ENCODE peak calls at places on chromosomes 6 and 20, in four cellular contexts. T is MM.1S, N is lung, O is neural progenitor cell. I is an unnamed sample.
A peak's percentile ranks its signal among the peaks of the same experiment; 100 is the strongest.

GRCh38 chr6:96499781-96500180 is 21.8 kb upstream of the UFL1 start:
- DNase-seq in T (peak; percentile 9), N (no peak), O (no peak), I (peak; percentile 87)

GRCh38 chr20:32190608-32191415 is 16.7 kb downstream of the PLAGL2 start:
- DNase-seq in T (no peak), N (no peak), O (peak; percentile 44), I (no peak)

GRCh38 chr20:37943501-37944455 is 40.9 kb downstream of the VSTM2L start:
- DNase-seq in N (no peak), T (no peak), O (no peak), I (no peak)

GRCh38 chr6:28885149-28885738 is 38.5 kb downstream of the TRIM27 start:
- DNase-seq in O (no peak), N (no peak), T (no peak), I (no peak)

GRCh38 chr6:84258866-84259265 is 31.4 kb upstream of the CEP162 start:
- DNase-seq in T (no peak), N (no peak), O (no peak), I (no peak)

GRCh38 chr6:136347847-136348246 is 58.2 kb upstream of the BCLAF1 start:
- DNase-seq in N (peak; percentile 51), T (no peak), O (no peak), I (no peak)

GRCh38 chr20:17938889-17939619 is 29.5 kb downstream of the SNX5 start:
- DNase-seq in O (peak; percentile 92), N (peak; percentile 60), T (peak; percentile 56), I (peak; percentile 17)

GRCh38 chr20:61749406-61750075 is 316.1 kb downstream of the TAF4 start:
- DNase-seq in T (no peak), O (no peak), N (no peak), I (no peak)

GRCh38 chr20:2507875-2508630 is 662 bp downstream of the ZNF343 start:
- DNase-seq in T (no peak), N (no peak), O (no peak), I (no peak)

GRCh38 chr20:31712112-31712553 is 10.5 kb downstream of the BCL2L1 start:
- DNase-seq in T (peak; percentile 59), O (peak; percentile 72), N (no peak), I (no peak)

GRCh38 chr20:3707508-3707899 is 4.9 kb downstream of the SIGLEC1 start:
- DNase-seq in O (no peak), T (no peak), N (no peak), I (no peak)

GRCh38 chr6:56349196-56349595 is 101.8 kb upstream of the COL21A1 start:
- DNase-seq in N (no peak), T (peak; percentile 56), O (no peak), I (no peak)

GRCh38 chr6:124119591-124119990 is 315.9 kb downstream of the NKAIN2 start:
- DNase-seq in N (no peak), O (peak; percentile 73), T (no peak), I (no peak)

GRCh38 chr6:160919713-160920112 is 71.9 kb upstream of the MAP3K4 start:
- DNase-seq in N (no peak), O (no peak), T (no peak), I (no peak)

GRCh38 chr20:14142171-14142570 is 146.9 kb downstream of the MACROD2 start:
- DNase-seq in T (peak; percentile 47), N (peak; percentile 32), O (peak; percentile 85), I (no peak)

GRCh38 chr20:53833333-53834043 is 236.9 kb downstream of the BCAS1 start:
- DNase-seq in O (no peak), T (no peak), N (no peak), I (no peak)

GRCh38 chr20:53832499-53832898 is 237.9 kb downstream of the BCAS1 start:
- DNase-seq in O (no peak), N (no peak), T (no peak), I (no peak)

GRCh38 chr20:53829706-53830521 is 236.3 kb upstream of the ZNF217 start:
- DNase-seq in T (peak; percentile 68), O (no peak), N (no peak), I (no peak)

GRCh38 chr20:53831228-53831627 is 237.6 kb upstream of the ZNF217 start:
- DNase-seq in N (no peak), O (no peak), T (no peak), I (no peak)

DNA sequence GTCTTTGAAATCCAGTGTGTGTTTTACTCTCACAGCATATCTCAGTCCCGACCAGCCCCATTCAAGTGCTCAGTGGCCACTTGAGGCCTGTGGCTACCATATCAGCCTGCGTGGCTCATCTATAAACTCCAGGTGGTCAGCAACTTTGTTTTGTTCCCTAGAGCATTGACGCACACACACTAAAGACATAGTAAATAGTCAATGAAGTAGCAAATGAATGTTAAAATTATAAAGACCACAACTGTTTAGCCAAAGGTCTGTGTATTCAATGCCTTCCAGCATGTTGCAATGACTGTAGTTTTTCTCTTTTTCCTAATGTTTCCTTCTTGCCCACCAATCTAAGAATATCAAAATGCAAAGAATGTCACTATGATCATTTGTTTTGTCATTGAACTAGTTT is 238.2 kb upstream of the ZNF217 start:
- DNase-seq in O (no peak), N (no peak), T (no peak), I (no peak)
- H3K4me1 ChIP-seq in O (peaks cover 23% of the 10 kb centered on the region), N (peaks cover 1% of the 10 kb centered on the region), T (peaks cover 20% of the 10 kb centered on the region), I (peaks cover 55% of the 10 kb centered on the region)

GRCh38 chr20:1474817-1475603 is 8.4 kb upstream of the NSFL1C start:
- DNase-seq in T (peak; percentile 39), O (no peak), N (no peak), I (no peak)
- TF ChIP-seq CTCF in T (peak; percentile 51), O (no peak), N (no peak), I (no peak)

GRCh38 chr6:100593522-100593921 is 128.8 kb upstream of the SIM1 start:
- DNase-seq in T (no peak), O (no peak), N (no peak), I (no peak)

GRCh38 chr6:100595456-100595855 is 130.7 kb upstream of the SIM1 start:
- DNase-seq in O (no peak), N (no peak), T (no peak), I (no peak)

GRCh38 chr6:100592929-100593328 is 128.2 kb upstream of the SIM1 start:
- DNase-seq in O (no peak), T (no peak), N (no peak), I (no peak)
- H3K4me3 ChIP-seq in O (no peak overlapping the region), T (no peak overlapping the region), N (no peak overlapping the region), I (no peak overlapping the region)

GRCh38 chr20:47558295-47558694 is 56.6 kb downstream of the NCOA3 start:
- DNase-seq in N (no peak), T (no peak), O (no peak), I (no peak)
- H3K4me1 ChIP-seq in N (peaks cover 11% of the 10 kb centered on the region), T (no peaks in the 10 kb centered on the region), O (peaks cover 35% of the 10 kb centered on the region), I (peaks cover 35% of the 10 kb centered on the region)